ENCODE peak calls at places on chromosome 4, in four cellular contexts. One of them, this sample, is unnamed.

GRCh38 chr4:89586864-89587263 is 250.1 kb downstream of the SNCA start:
- DNase-seq in stimulated activated CD4-positive, alpha-beta T cell treated with anti-CD3 and anti-CD28 coated beads, Interleukin-12 subunit alpha, Interleukin-12 subunit beta, amount 100 ng/mL, for 24 hours: no peak
- DNase-seq in WTC11: no peak
- DNase-seq in Right ventricle myocardium superior: no peak
- DNase-seq in this sample: no peak

GRCh38 chr4:141524116-141524515 is 112.3 kb upstream of the IL15 start:
- DNase-seq in stimulated activated CD4-positive, alpha-beta T cell treated with anti-CD3 and anti-CD28 coated beads, Interleukin-12 subunit alpha, Interleukin-12 subunit beta, amount 100 ng/mL, for 24 hours: no peak
- DNase-seq in WTC11: no peak
- DNase-seq in Right ventricle myocardium superior: no peak
- DNase-seq in this sample: no peak

GRCh38 chr4:15482346-15482745 is 12.7 kb downstream of the CC2D2A start:
- DNase-seq in Right ventricle myocardium superior: no peak
- DNase-seq in WTC11: no peak
- DNase-seq in stimulated activated CD4-positive, alpha-beta T cell treated with anti-CD3 and anti-CD28 coated beads, Interleukin-12 subunit alpha, Interleukin-12 subunit beta, amount 100 ng/mL, for 24 hours: no peak
- DNase-seq in this sample: no peak

GRCh38 chr4:49032440-49033161 is 46.5 kb downstream of the CWH43 start:
- DNase-seq in stimulated activated CD4-positive, alpha-beta T cell treated with anti-CD3 and anti-CD28 coated beads, Interleukin-12 subunit alpha, Interleukin-12 subunit beta, amount 100 ng/mL, for 24 hours: no peak
- DNase-seq in WTC11: no peak
- DNase-seq in Right ventricle myocardium superior: no peak
- DNase-seq in this sample: no peak

GRCh38 chr4:40536032-40536431 is 93.6 kb downstream of the RBM47 start:
- DNase-seq in stimulated activated CD4-positive, alpha-beta T cell treated with anti-CD3 and anti-CD28 coated beads, Interleukin-12 subunit alpha, Interleukin-12 subunit beta, amount 100 ng/mL, for 24 hours: no peak
- DNase-seq in Right ventricle myocardium superior: no peak
- DNase-seq in WTC11: no peak
- DNase-seq in this sample: no peak

GRCh38 chr4:6991771-6992557 is 51.2 kb upstream of the TADA2B start:
- DNase-seq in Right ventricle myocardium superior: no peak
- DNase-seq in WTC11: no peak
- DNase-seq in stimulated activated CD4-positive, alpha-beta T cell treated with anti-CD3 and anti-CD28 coated beads, Interleukin-12 subunit alpha, Interleukin-12 subunit beta, amount 100 ng/mL, for 24 hours: no peak
- DNase-seq in this sample: no peak

GRCh38 chr4:129446074-129446473 is 350.1 kb downstream of the C4orf33 start:
- DNase-seq in WTC11: peak
- DNase-seq in stimulated activated CD4-positive, alpha-beta T cell treated with anti-CD3 and anti-CD28 coated beads, Interleukin-12 subunit alpha, Interleukin-12 subunit beta, amount 100 ng/mL, for 24 hours: no peak
- DNase-seq in Right ventricle myocardium superior: peak
- DNase-seq in this sample: no peak

GRCh38 chr4:183721207-183722081 is 62.4 kb downstream of the TRAPPC11 start:
- DNase-seq in WTC11: peak
- DNase-seq in Right ventricle myocardium superior: peak
- DNase-seq in stimulated activated CD4-positive, alpha-beta T cell treated with anti-CD3 and anti-CD28 coated beads, Interleukin-12 subunit alpha, Interleukin-12 subunit beta, amount 100 ng/mL, for 24 hours: no peak
- DNase-seq in this sample: peak

GRCh38 chr4:84895283-84895682 is 71.2 kb downstream of the WDFY3 start:
- DNase-seq in Right ventricle myocardium superior: no peak
- DNase-seq in WTC11: no peak
- DNase-seq in stimulated activated CD4-positive, alpha-beta T cell treated with anti-CD3 and anti-CD28 coated beads, Interleukin-12 subunit alpha, Interleukin-12 subunit beta, amount 100 ng/mL, for 24 hours: no peak
- DNase-seq in this sample: no peak